ENCODE peak calls at places on chromosomes 7 and 10, in five cellular contexts. H is HEK293T, Y is HepG2, F is GM12878, M is K562. I is an unnamed sample.
A peak's percentile ranks its signal among the peaks of the same experiment; 100 is the strongest.

GRCh38 chr10:124416733-124417132 is 2.0 kb downstream of the OAT start:
- DNase-seq in H (no peak), Y (peak; percentile 74), F (no peak), M (no peak), I (no peak)

GRCh38 chr10:66555061-66555460 is 370.8 kb upstream of the LRRTM3 start:
- DNase-seq in H (no peak), Y (no peak), F (no peak), M (no peak), I (no peak)

GRCh38 chr10:61819208-61819607 is 82.3 kb upstream of the ARID5B start:
- DNase-seq in H (no peak), Y (no peak), F (no peak), M (no peak), I (no peak)

GRCh38 chr10:114648368-114648767 is 9.7 kb downstream of the ABLIM1 start:
- DNase-seq in H (no peak), Y (peak; percentile 68), F (no peak), M (no peak), I (no peak)

GRCh38 chr10:70174058-70174741 is 3.9 kb upstream of the SAR1A start:
- DNase-seq in H (no peak), Y (peak; percentile 79), F (no peak), M (peak; percentile 25), I (no peak)

GRCh38 chr10:3631709-3632330 is 153.2 kb downstream of the KLF6 start:
- DNase-seq in H (no peak), Y (no peak), F (no peak), M (no peak), I (no peak)

GRCh38 chr7:19920200-19920599 is 146.8 kb upstream of the TMEM196 start:
- DNase-seq in H (no peak), Y (no peak), F (no peak), M (no peak), I (no peak)

GRCh38 chr10:59079386-59080226 is 96.8 kb upstream of the PHYHIPL start:
- DNase-seq in H (no peak), Y (peak; percentile 39), F (no peak), M (no peak), I (no peak)

GRCh38 chr7:842436-843031 is 10.3 kb downstream of the SUN1 start:
- DNase-seq in H (no peak), Y (no peak), F (no peak), M (no peak), I (peak; percentile 82)

GRCh38 chr7:17713584-17713983 is 226.7 kb downstream of the SNX13 start:
- DNase-seq in H (no peak), Y (no peak), F (no peak), M (no peak), I (no peak)

GRCh38 chr7:6460303-6460702 is 12.5 kb upstream of the DAGLB start:
- DNase-seq in H (no peak), Y (no peak), F (no peak), M (no peak), I (no peak)

GRCh38 chr7:135853499-135853898 is 104.9 kb upstream of the FAM180A start:
- DNase-seq in H (no peak), Y (no peak), F (no peak), M (no peak), I (no peak)

GRCh38 chr7:66921918-66922486 is 977 bp downstream of the TMEM248 start:
- DNase-seq in H (no peak), Y (peak; percentile 30), F (peak; percentile 13), M (peak; percentile 75), I (peak; percentile 40)

GRCh38 chr7:66013938-66014337 is 31.9 kb upstream of the GUSB start:
- DNase-seq in H (peak; percentile 59), Y (peak; percentile 65), F (no peak), M (peak; percentile 40), I (peak; percentile 49)

GRCh38 chr7:69817835-69818646 is 219.8 kb downstream of the AUTS2 start:
- DNase-seq in H (no peak), Y (no peak), F (no peak), M (no peak), I (peak; percentile 74)

GRCh38 chr10:35916791-35917190 is 274.7 kb upstream of the FZD8 start:
- DNase-seq in H (no peak), Y (no peak), F (no peak), M (no peak), I (no peak)

GRCh38 chr10:91711885-91712284 is 79.0 kb upstream of the PPP1R3C start:
- DNase-seq in H (no peak), Y (no peak), F (no peak), M (no peak), I (no peak)

GRCh38 chr10:122010405-122011050 is 21.6 kb downstream of the TACC2 start:
- DNase-seq in H (no peak), Y (no peak), F (no peak), M (no peak), I (no peak)

GRCh38 chr7:84746347-84746746 is 440.5 kb downstream of the SEMA3D start:
- DNase-seq in H (no peak), Y (no peak), F (no peak), M (no peak), I (peak; percentile 8)

GRCh38 chr10:14405076-14406065 is 74.6 kb upstream of the FRMD4A start:
- DNase-seq in H (no peak), Y (no peak), F (no peak), M (no peak), I (no peak)

GRCh38 chr10:107915277-107915634 is 750.8 kb upstream of the SORCS1 start:
- DNase-seq in H (no peak), Y (peak; percentile 4), F (no peak), M (no peak), I (no peak)

GRCh38 chr7:88919484-88920131 is 124.1 kb upstream of the TEX47 start:
- DNase-seq in H (no peak), Y (no peak), F (no peak), M (no peak), I (no peak)

GRCh38 chr10:124174071-124174566 is 80.7 kb upstream of the CHST15 start:
- DNase-seq in H (no peak), Y (no peak), F (no peak), M (no peak), I (no peak)

GRCh38 chr10:31789555-31789954 is 139.1 kb downstream of the ARHGAP12 start:
- DNase-seq in H (no peak), Y (no peak), F (no peak), M (no peak), I (no peak)

GRCh38 chr10:97196213-97197029 is 10.7 kb upstream of the SLIT1 start:
- DNase-seq in H (peak; percentile 86), Y (peak; percentile 47), F (no peak), M (peak; percentile 69), I (peak; percentile 90)

GRCh38 chr7:66757939-66758338 is 17.4 kb downstream of the RABGEF1 start:
- DNase-seq in H (no peak), Y (no peak), F (no peak), M (no peak), I (no peak)

GRCh38 chr7:55177589-55178261 is 158.9 kb downstream of the EGFR start:
- DNase-seq in H (no peak), Y (peak; percentile 94), F (no peak), M (no peak), I (peak; percentile 75)

GRCh38 chr7:11716185-11716584 is 115.8 kb downstream of the THSD7A start:
- DNase-seq in H (no peak), Y (no peak), F (no peak), M (no peak), I (no peak)

DNA sequence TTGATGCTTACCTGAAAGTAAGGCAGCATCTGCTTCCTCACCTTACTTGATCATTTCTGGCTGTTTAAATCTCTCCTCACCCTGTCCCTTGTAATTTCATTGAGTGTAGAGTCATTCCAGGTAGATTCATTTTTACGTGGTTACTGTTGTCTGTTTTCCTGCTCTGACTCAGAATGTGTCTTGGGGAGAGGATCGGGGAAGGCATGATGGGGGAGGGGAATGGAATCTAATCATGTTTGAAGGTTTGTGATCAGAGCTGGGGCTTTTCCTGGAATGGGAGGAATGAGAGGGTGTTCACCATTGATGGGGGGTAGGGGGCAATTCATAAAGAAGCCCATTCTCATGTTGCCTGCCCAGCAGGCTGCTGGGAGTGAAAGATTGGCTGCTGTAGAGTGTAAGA is 18.7 kb downstream of the SEC24C start:
- DNase-seq in H (no peak), Y (no peak), F (no peak), M (no peak), I (no peak)
- TF ChIP-seq FOXM1 in H (no peak), Y (no peak), F (peak; percentile 55), M (no peak), I (no peak)

GRCh38 chr10:103502849-103503660 is 9.6 kb downstream of the NEURL1 start:
- DNase-seq in H (no peak), Y (no peak), F (no peak), M (no peak), I (peak; percentile 91)

GRCh38 chr10:103506061-103506460 is 12.6 kb downstream of the NEURL1 start:
- DNase-seq in H (no peak), Y (no peak), F (no peak), M (no peak), I (peak; percentile 1)

GRCh38 chr10:103501186-103501585 is 7.7 kb downstream of the NEURL1 start:
- DNase-seq in H (no peak), Y (no peak), F (no peak), M (no peak), I (no peak)

GRCh38 chr10:103507235-103508191 is 14.0 kb downstream of the NEURL1 start:
- DNase-seq in H (peak; percentile 10), Y (no peak), F (no peak), M (no peak), I (peak; percentile 66)

DNA sequence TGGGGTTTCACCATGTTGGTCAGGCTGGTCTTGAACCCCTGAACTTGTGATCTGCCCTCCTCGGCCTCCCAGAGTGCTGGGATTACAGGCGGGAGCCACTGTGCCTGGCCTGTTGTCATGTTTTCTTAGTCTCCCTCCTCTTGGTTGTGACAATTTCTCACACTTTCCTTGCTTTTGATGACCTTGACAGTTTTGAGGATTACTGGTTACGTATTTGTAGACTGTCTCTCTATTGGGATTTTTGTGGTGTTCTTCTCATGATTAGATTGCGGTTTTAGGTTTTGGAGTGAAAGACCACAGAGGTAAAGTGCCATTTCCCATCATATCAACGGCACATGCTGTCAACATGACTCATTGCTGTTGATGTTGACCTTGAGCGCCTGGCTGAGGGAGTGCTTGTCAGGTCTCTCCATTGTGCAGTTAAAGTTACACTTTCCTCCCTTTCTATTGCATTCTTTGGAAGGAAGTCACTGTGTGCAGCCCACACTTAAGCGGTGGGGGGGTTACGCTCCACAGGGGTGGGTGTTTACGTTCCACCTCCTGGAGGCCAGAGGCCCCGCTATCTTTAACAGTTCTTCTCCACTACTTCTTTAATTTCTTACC is 10.8 kb downstream of the NEURL1 start:
- DNase-seq in H (no peak), Y (peak; percentile 89), F (peak; percentile 28), M (peak; percentile 68), I (peak; percentile 27)
- TF ChIP-seq FOXM1 in H (no peak), Y (no peak), F (no peak), M (no peak), I (no peak)

GRCh38 chr7:53383131-53383530 is 347.7 kb downstream of the POM121L12 start:
- DNase-seq in H (no peak), Y (no peak), F (no peak), M (no peak), I (no peak)
- TF ChIP-seq FOXM1 in H (no peak), Y (no peak), F (no peak), M (no peak), I (no peak)

DNA sequence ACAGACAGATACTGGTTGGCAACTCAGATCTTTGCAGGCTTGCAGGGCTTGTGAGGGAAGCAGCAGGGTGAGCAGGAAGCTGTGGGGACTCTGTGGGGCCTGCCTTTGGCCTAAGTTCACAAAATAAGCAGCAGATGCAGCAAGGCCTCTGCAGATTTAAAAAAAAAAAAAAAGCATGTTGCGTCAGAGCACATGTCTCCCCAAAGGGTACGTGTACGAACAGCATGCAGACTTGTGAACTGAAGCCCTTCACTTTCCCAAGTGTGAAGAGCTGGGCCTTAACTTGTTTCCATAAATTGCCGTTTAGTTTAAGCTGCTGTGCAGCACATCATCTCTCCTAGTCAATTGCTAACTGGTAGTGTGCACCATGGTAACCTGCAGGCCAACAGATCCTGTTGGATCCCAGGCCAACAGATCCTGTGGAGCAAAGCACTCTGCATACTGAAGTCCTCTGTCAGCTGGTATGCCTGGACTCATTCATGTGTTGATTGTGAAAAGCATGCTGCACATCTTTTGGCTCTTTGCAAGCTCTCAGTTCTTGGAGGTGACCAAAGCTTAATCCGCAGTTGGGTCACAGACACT is 10.8 kb upstream of the XPNPEP1 start:
- DNase-seq in H (no peak), Y (no peak), F (no peak), M (no peak), I (no peak)
- TF ChIP-seq FOXM1 in H (no peak), Y (no peak), F (no peak), M (no peak), I (no peak)